ENCODE peak calls at places on chromosome 13, in four cellular contexts. T is left colon, J is RWPE1, Z is germinal center. X is an unnamed sample.

GRCh38 chr13:76286178-76286577 is 600.0 kb downstream of the KCTD12 start:
- DNase-seq in T (no peak), J (no peak), Z (no peak), X (no peak)

GRCh38 chr13:114263590-114263989 is 17.8 kb upstream of the UPF3A start:
- DNase-seq in T (no peak), J (no peak), Z (no peak), X (no peak)

GRCh38 chr13:75963318-75963717 is 327.2 kb downstream of the LMO7 start:
- DNase-seq in T (no peak), J (no peak), Z (no peak), X (no peak)

GRCh38 chr13:77698211-77699058 is 948 bp downstream of the SLAIN1 start:
- DNase-seq in T (peak), J (no peak), Z (peak), X (peak)

GRCh38 chr13:91020635-91021034 is 326.9 kb upstream of the MIR17HG start:
- DNase-seq in T (no peak), J (no peak), Z (no peak), X (no peak)

GRCh38 chr13:25874907-25875306 is 176.9 kb downstream of the SHISA2 start:
- DNase-seq in T (peak), J (no peak), Z (no peak), X (no peak)

GRCh38 chr13:101942535-101943157 is 459.2 kb downstream of the FGF14 start:
- DNase-seq in T (no peak), J (no peak), Z (no peak), X (no peak)

GRCh38 chr13:20127263-20127562 is 33.6 kb downstream of the GJA3 start:
- DNase-seq in T (peak), J (no peak), Z (no peak), X (no peak)

GRCh38 chr13:31846182-31846938 is 107.0 kb downstream of the RXFP2 start:
- DNase-seq in T (peak), J (peak), Z (peak), X (peak)

GRCh38 chr13:38530492-38530891 is 156.4 kb upstream of the FREM2 start:
- DNase-seq in T (no peak), J (peak), Z (no peak), X (no peak)

GRCh38 chr13:69458013-69458412 is 649.6 kb upstream of the ATXN8OS start:
- DNase-seq in T (no peak), J (no peak), Z (no peak), X (no peak)

GRCh38 chr13:20814224-20814910 is 40.6 kb upstream of the EEF1AKMT1 start:
- DNase-seq in T (peak), J (peak), Z (no peak), X (no peak)

GRCh38 chr13:110303644-110304043 is 3.3 kb downstream of the COL4A1 start:
- DNase-seq in T (no peak), J (no peak), Z (no peak), X (no peak)

GRCh38 chr13:113544071-113544891 is 40.3 kb upstream of the TFDP1 start:
- DNase-seq in T (no peak), J (no peak), Z (no peak), X (no peak)

GRCh38 chr13:114124921-114125320 is 7.5 kb downstream of the RASA3 start:
- DNase-seq in T (no peak), J (no peak), Z (no peak), X (peak)

GRCh38 chr13:49376121-49376520 is 67.7 kb downstream of the CAB39L start:
- DNase-seq in T (no peak), J (no peak), Z (no peak), X (no peak)

GRCh38 chr13:111459803-111460547 is 139.5 kb downstream of the TEX29 start:
- DNase-seq in T (no peak), J (no peak), Z (no peak), X (no peak)

GRCh38 chr13:84137292-84137691 is 255.0 kb upstream of the SLITRK1 start:
- DNase-seq in T (peak), J (no peak), Z (no peak), X (no peak)

GRCh38 chr13:78022164-78022877 is 103.7 kb upstream of the EDNRB start:
- DNase-seq in T (peak), J (peak), Z (peak), X (peak)

GRCh38 chr13:46124967-46125933 is 20.4 kb upstream of the CPB2 start:
- DNase-seq in T (no peak), J (no peak), Z (no peak), X (no peak)

GRCh38 chr13:76969488-76970365 is 21.4 kb downstream of the ACOD1 start:
- DNase-seq in T (no peak), J (peak), Z (no peak), X (no peak)

GRCh38 chr13:75635621-75636338 is at the start of gene LMO7:
- DNase-seq in T (peak), J (peak), Z (peak), X (peak)

X was measured in GM10248.